ENCODE peak calls at places on chromosome 10, in seven cellular contexts. P is fibroblast of pulmonary artery, O is testis, W is fibroblast of villous mesenchyme, A is kidney epithelial cell, F is right cardiac atrium, D is epithelial cell of proximal tubule. X is an unnamed sample.

GRCh38 chr10:124473070-124473469 is 11.4 kb downstream of the LHPP start:
- DNase-seq in W (no peak), A (no peak), F (no peak), P (no peak), O (no peak), D (no peak), X (no peak)

GRCh38 chr10:26491934-26492333 is 53.8 kb downstream of the APBB1IP start:
- DNase-seq in O (no peak), F (no peak), P (peak; percentile 49), W (no peak), A (no peak), D (no peak), X (no peak)

GRCh38 chr10:3455385-3456334 is 283.1 kb upstream of the PITRM1 start:
- DNase-seq in D (no peak), F (no peak), O (no peak), W (peak; percentile 62), A (no peak), P (peak; percentile 65), X (no peak)

GRCh38 chr10:36171546-36171945 is 529.5 kb upstream of the FZD8 start:
- DNase-seq in P (peak; percentile 21), W (peak; percentile 19), O (no peak), D (no peak), F (no peak), A (no peak), X (no peak)

GRCh38 chr10:88996927-88997326 is 6.3 kb downstream of the FAS start:
- DNase-seq in F (no peak), D (no peak), O (no peak), A (no peak), W (no peak), P (no peak), X (no peak)

GRCh38 chr10:93629636-93630291 is 17.4 kb downstream of the PDE6C start:
- DNase-seq in D (no peak), A (no peak), F (no peak), P (no peak), W (no peak), O (no peak), X (no peak)

GRCh38 chr10:11687779-11688447 is 54.3 kb upstream of the ECHDC3 start:
- DNase-seq in P (no peak), D (no peak), F (no peak), A (no peak), O (no peak), W (no peak), X (no peak)

GRCh38 chr10:71205468-71205867 is 6.9 kb upstream of the UNC5B start:
- DNase-seq in W (no peak), A (no peak), F (no peak), P (peak; percentile 44), O (no peak), D (no peak), X (no peak)

GRCh38 chr10:69696073-69696731 is 66.2 kb downstream of the FAM241B start:
- DNase-seq in O (no peak), F (no peak), A (peak; percentile 52), P (peak; percentile 91), D (peak; percentile 70), W (peak; percentile 84), X (no peak)

GRCh38 chr10:23343591-23344225 is 889 bp downstream of the C10orf67 start:
- DNase-seq in F (peak; percentile 55), O (peak; percentile 78), P (peak; percentile 49), D (no peak), A (no peak), W (peak; percentile 49), X (peak; percentile 11)

GRCh38 chr10:83545901-83546391 is 593.4 kb upstream of the GHITM start:
- DNase-seq in D (no peak), O (no peak), W (peak; percentile 14), P (peak; percentile 79), A (no peak), F (peak; percentile 48), X (peak; percentile 79)

GRCh38 chr10:44801383-44802327 is 109.5 kb upstream of the TMEM72 start:
- DNase-seq in W (peak; percentile 91), O (peak; percentile 89), F (peak; percentile 86), A (peak; percentile 97), D (peak; percentile 96), P (peak; percentile 99), X (peak; percentile 20)

GRCh38 chr10:58513189-58514101 is 773 bp downstream of the BICC1 start:
- DNase-seq in O (peak; percentile 75), P (peak; percentile 89), A (peak; percentile 64), D (no peak), W (peak; percentile 90), F (peak; percentile 69), X (peak; percentile 32)

GRCh38 chr10:102752266-102752930 is 8.7 kb downstream of the WBP1L start:
- DNase-seq in O (no peak), W (peak; percentile 84), P (peak; percentile 78), A (no peak), F (no peak), D (no peak), X (no peak)

GRCh38 chr10:89185658-89186057 is 21.5 kb downstream of the CH25H start:
- DNase-seq in P (no peak), D (no peak), A (no peak), F (no peak), O (no peak), W (no peak), X (no peak)

GRCh38 chr10:26437637-26438461 is at the start of gene APBB1IP:
- DNase-seq in F (peak; percentile 85), D (no peak), P (peak; percentile 7), W (peak; percentile 72), A (no peak), O (peak; percentile 49), X (no peak)

GRCh38 chr10:54487743-54488142 is 313.3 kb downstream of the PCDH15 start:
- DNase-seq in D (no peak), O (no peak), P (no peak), W (no peak), F (no peak), A (no peak), X (no peak)

GRCh38 chr10:124539935-124540641 is 78.5 kb downstream of the LHPP start:
- DNase-seq in D (no peak), A (no peak), O (peak; percentile 75), F (peak; percentile 71), W (peak; percentile 48), P (peak; percentile 54), X (peak; percentile 85)

GRCh38 chr10:91313761-91314520 is 93.5 kb downstream of the PCGF5 start:
- DNase-seq in P (peak; percentile 85), W (peak; percentile 80), O (no peak), D (peak; percentile 27), F (no peak), A (peak; percentile 35), X (no peak)

GRCh38 chr10:4758256-4758655 is 67.8 kb upstream of the AKR1E2 start:
- DNase-seq in O (no peak), W (no peak), P (no peak), A (no peak), F (no peak), D (no peak), X (no peak)

GRCh38 chr10:91887075-91887899 is 22.0 kb downstream of the FGFBP3 start:
- DNase-seq in O (peak; percentile 58), A (no peak), F (peak; percentile 21), W (peak; percentile 45), D (no peak), P (peak; percentile 57), X (peak; percentile 46)

GRCh38 chr10:132904814-132905649 is 37.3 kb downstream of the CFAP46 start:
- DNase-seq in W (no peak), P (no peak), F (no peak), O (no peak), D (no peak), A (no peak), X (no peak)

GRCh38 chr10:96075977-96076376 is 32.6 kb downstream of the CCNJ start:
- DNase-seq in P (no peak), F (no peak), A (no peak), O (no peak), W (no peak), D (no peak), X (no peak)

GRCh38 chr10:89183571-89183970 is 23.5 kb downstream of the CH25H start:
- DNase-seq in W (no peak), P (no peak), A (no peak), F (no peak), O (no peak), D (no peak), X (no peak)

GRCh38 chr10:83222832-83223742 is 916.2 kb upstream of the GHITM start:
- DNase-seq in P (no peak), O (no peak), W (no peak), A (no peak), F (no peak), D (no peak), X (no peak)

GRCh38 chr10:43667736-43668371 is 19.2 kb upstream of the ZNF32 start:
- DNase-seq in A (peak; percentile 35), O (no peak), F (peak; percentile 16), D (peak; percentile 42), W (no peak), P (no peak), X (no peak)
- H3K4me3 ChIP-seq in A (peak overlapping the region; percentile 6), O (peak overlapping the region; percentile 56), F (no peak overlapping the region), D (peak overlapping the region; percentile 39), W (peak overlapping the region; percentile 40), P (no peak overlapping the region), X (no peak overlapping the region)

GRCh38 chr10:122390271-122390670 is 15.8 kb downstream of the PLEKHA1 start:
- DNase-seq in O (no peak), P (no peak), W (no peak), F (no peak), D (no peak), A (no peak), X (no peak)
- H3K4me3 ChIP-seq in O (no peak overlapping the region), P (no peak overlapping the region), W (no peak overlapping the region), F (no peak overlapping the region), D (no peak overlapping the region), A (no peak overlapping the region), X (no peak overlapping the region)

GRCh38 chr10:74855027-74855426 is 28.6 kb downstream of the KAT6B start:
- DNase-seq in D (no peak), F (peak; percentile 25), P (no peak), A (no peak), W (peak; percentile 36), O (peak; percentile 59), X (peak; percentile 64)
- H3K4me3 ChIP-seq in D (no peak overlapping the region), F (no peak overlapping the region), P (no peak overlapping the region), A (no peak overlapping the region), W (no peak overlapping the region), O (no peak overlapping the region), X (peak overlapping the region; percentile 12)

GRCh38 chr10:80452069-80452468 is 2.0 kb upstream of the TSPAN14 start:
- DNase-seq in W (no peak), P (no peak), A (no peak), D (no peak), F (no peak), O (no peak), X (no peak)

GRCh38 chr10:80453715-80454525 is at the start of gene TSPAN14:
- DNase-seq in O (peak; percentile 86), F (peak; percentile 91), W (peak; percentile 91), P (peak; percentile 86), D (no peak), A (no peak), X (peak; percentile 77)

GRCh38 chr10:80454526-80455460 is 683 bp downstream of the TSPAN14 start:
- DNase-seq in A (no peak), O (peak; percentile 50), W (no peak), D (no peak), P (peak; percentile 39), F (peak; percentile 66), X (peak; percentile 40)

GRCh38 chr10:80452688-80453391 is 1.3 kb upstream of the TSPAN14 start:
- DNase-seq in F (no peak), O (no peak), W (no peak), A (no peak), P (no peak), D (no peak), X (no peak)

DNA sequence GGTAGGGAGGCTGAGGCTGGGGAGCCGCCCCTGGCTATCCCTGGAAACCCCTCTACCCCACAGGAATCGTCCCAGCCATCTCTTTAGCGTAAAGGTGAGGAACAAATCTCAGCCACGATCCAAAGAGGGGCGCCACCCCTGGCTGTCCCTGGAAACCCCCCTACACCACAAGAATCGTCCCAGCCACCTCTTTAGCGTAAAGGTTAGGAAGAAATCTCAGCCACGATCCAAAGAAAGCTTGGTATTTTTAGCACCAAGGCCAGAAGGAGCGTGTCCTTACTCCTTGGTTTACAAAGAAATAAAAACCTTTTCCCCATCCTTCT is 757 bp upstream of the TSPAN14 start:
- DNase-seq in F (no peak), W (no peak), P (no peak), O (no peak), D (no peak), A (no peak), X (no peak)
- H3K4me3 ChIP-seq in F (peak overlapping the region; percentile 57), W (peak overlapping the region; percentile 55), P (peak overlapping the region; percentile 34), O (peak overlapping the region; percentile 62), D (peak overlapping the region; percentile 51), A (peak overlapping the region; percentile 46), X (peak overlapping the region; percentile 49)